ENCODE peak calls at places on chromosomes 5 and 9, in eight cellular contexts. V, Q, F, Y, K, T, L and B are unnamed samples.

GRCh38 chr9:128424268-128424780 is 3.7 kb downstream of the CERCAM start:
- DNase-seq in V (no peak), Q (no peak), F (no peak), Y (no peak), K (no peak), T (no peak), L (no peak), B (no peak)

GRCh38 chr9:34405719-34406118 is 29.0 kb upstream of the MYORG start:
- DNase-seq in V (no peak), Q (no peak), F (no peak), Y (peak), K (no peak), T (no peak), L (peak), B (no peak)

GRCh38 chr5:33936381-33937016 is at the start of gene RXFP3:
- DNase-seq in V (peak), Q (peak), F (peak), Y (peak), K (no peak), T (no peak), L (peak), B (no peak)

GRCh38 chr5:116626272-116626723 is 51.7 kb upstream of the SEMA6A start:
- DNase-seq in V (no peak), Q (no peak), F (peak), Y (peak), K (peak), T (no peak), L (peak), B (peak)

GRCh38 chr9:4324513-4324912 is 24.6 kb upstream of the GLIS3 start:
- DNase-seq in V (no peak), Q (no peak), F (no peak), Y (peak), K (no peak), T (no peak), L (peak), B (no peak)

GRCh38 chr9:132201780-132202703 is 40.2 kb downstream of the NTNG2 start:
- DNase-seq in V (no peak), Q (no peak), F (no peak), Y (no peak), K (peak), T (no peak), L (no peak), B (no peak)

GRCh38 chr5:137142371-137143243 is 356.5 kb downstream of the SPOCK1 start:
- DNase-seq in V (no peak), Q (no peak), F (peak), Y (peak), K (peak), T (no peak), L (peak), B (peak)

GRCh38 chr5:146040559-146040958 is 64.8 kb downstream of the PLAC8L1 start:
- DNase-seq in V (peak), Q (no peak), F (no peak), Y (no peak), K (no peak), T (no peak), L (no peak), B (no peak)

GRCh38 chr5:68406344-68406743 is 190.8 kb downstream of the PIK3R1 start:
- DNase-seq in V (no peak), Q (no peak), F (no peak), Y (no peak), K (no peak), T (no peak), L (no peak), B (no peak)

GRCh38 chr5:73135021-73135420 is 14.6 kb downstream of the TMEM171 start:
- DNase-seq in V (no peak), Q (no peak), F (no peak), Y (no peak), K (no peak), T (no peak), L (no peak), B (no peak)

GRCh38 chr5:353599-354580 is 32.4 kb downstream of the AHRR start:
- DNase-seq in V (no peak), Q (no peak), F (no peak), Y (no peak), K (no peak), T (no peak), L (no peak), B (no peak)

GRCh38 chr5:168975331-168975730 is 325.6 kb downstream of the SLIT3 start:
- DNase-seq in V (no peak), Q (no peak), F (no peak), Y (no peak), K (no peak), T (no peak), L (no peak), B (no peak)

GRCh38 chr5:168978500-168978899 is 322.4 kb downstream of the SLIT3 start:
- DNase-seq in V (no peak), Q (no peak), F (no peak), Y (no peak), K (no peak), T (no peak), L (no peak), B (no peak)

GRCh38 chr5:168978015-168978414 is 322.9 kb downstream of the SLIT3 start:
- DNase-seq in V (no peak), Q (no peak), F (no peak), Y (peak), K (no peak), T (no peak), L (no peak), B (no peak)

GRCh38 chr5:168974081-168974480 is 326.9 kb downstream of the SLIT3 start:
- DNase-seq in V (no peak), Q (no peak), F (no peak), Y (peak), K (no peak), T (no peak), L (no peak), B (no peak)

DNA sequence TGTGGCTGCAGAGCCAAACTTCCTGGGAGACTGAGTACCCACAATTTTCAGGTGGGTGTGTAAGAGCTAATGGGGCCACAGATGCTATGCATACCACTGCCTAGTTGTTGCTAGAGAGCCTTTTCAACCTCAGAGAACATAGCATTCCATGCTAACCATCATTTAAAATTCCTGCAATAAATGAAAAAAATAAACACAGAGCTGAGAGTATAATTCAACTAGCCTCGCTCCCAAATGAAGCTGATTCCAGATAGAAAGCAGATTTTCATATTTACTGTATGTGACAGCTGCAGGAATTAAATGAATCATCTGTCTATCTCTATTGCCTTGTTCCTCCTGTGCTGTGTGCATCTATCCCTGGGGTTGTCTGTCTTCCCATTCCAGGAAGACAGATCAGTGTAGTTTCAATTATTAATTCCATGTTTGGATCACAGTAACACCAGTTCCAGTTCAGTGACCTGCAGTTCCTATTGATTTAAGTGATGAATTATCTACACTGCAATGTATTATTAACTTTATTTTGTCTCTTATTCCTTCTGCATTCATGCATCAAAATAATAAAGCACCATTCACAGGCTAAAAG is 324.5 kb downstream of the SLIT3 start:
- DNase-seq in V (no peak), Q (no peak), F (no peak), Y (no peak), K (no peak), T (no peak), L (no peak), B (peak)
- TF ChIP-seq CTCF in V (no peak), Q (no peak), F (no peak), Y (no peak), K (no peak), T (no peak), L (no peak), B (no peak)

DNA sequence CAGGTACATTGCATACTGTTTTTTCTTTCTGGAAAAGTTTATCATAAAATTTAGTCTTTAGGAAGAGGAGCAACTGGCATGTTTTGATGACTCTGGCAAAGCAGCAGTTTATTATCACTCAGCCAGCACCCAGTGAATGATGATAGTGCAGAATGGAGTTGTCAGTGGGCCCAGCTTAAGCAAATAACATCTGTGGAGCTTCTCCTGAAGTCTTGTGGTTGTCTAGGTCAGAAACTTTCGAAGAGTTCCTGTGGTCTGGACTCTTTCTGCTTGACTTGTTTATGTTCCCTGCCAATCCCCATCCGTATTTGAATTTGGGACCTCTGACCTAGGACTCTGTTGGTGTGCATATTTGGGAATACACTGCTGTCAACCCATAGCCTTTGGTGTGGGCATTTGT is 38.1 kb upstream of the C5orf47 start:
- DNase-seq in V (no peak), Q (no peak), F (no peak), Y (no peak), K (no peak), T (no peak), L (no peak), B (no peak)
- H3K4me3 ChIP-seq in V (no peak), Q (no peak), F (no peak), Y (no peak), K (no peak), T (no peak), L (no peak), B (no peak)

DNA sequence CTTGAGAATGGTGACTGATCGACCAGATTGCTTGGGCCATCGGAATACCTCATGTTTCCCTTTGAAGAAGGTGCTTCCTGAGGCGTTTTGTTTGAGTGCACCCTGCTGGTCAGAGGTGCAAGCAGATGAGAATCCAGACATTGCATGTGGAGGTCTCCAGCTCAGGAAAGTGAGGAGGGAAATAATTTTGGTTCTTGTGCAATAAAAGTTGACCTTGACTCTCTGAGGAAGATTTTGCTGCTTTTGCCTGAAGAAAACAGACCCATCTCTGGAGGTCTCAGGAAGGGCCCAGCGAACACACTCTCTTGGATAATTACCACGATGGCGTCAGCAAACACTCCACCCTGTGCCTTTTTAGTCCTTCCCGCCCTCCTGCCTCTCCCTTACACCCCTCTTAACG is 69.7 kb downstream of the GRAMD2B start:
- DNase-seq in V (no peak), Q (peak), F (no peak), Y (peak), K (no peak), T (no peak), L (no peak), B (no peak)
- TF ChIP-seq CTCF in V (peak), Q (peak), F (peak), Y (peak), K (peak), T (no peak), L (peak), B (peak)

GRCh38 chr5:114050087-114050486 is 311.8 kb upstream of the KCNN2 start:
- DNase-seq in V (no peak), Q (no peak), F (no peak), Y (no peak), K (no peak), T (no peak), L (no peak), B (no peak)

GRCh38 chr5:114055810-114056476 is 305.9 kb upstream of the KCNN2 start:
- DNase-seq in V (peak), Q (peak), F (no peak), Y (peak), K (peak), T (no peak), L (no peak), B (no peak)

GRCh38 chr5:114053377-114053776 is 308.5 kb upstream of the KCNN2 start:
- DNase-seq in V (no peak), Q (no peak), F (no peak), Y (no peak), K (no peak), T (no peak), L (no peak), B (no peak)

DNA sequence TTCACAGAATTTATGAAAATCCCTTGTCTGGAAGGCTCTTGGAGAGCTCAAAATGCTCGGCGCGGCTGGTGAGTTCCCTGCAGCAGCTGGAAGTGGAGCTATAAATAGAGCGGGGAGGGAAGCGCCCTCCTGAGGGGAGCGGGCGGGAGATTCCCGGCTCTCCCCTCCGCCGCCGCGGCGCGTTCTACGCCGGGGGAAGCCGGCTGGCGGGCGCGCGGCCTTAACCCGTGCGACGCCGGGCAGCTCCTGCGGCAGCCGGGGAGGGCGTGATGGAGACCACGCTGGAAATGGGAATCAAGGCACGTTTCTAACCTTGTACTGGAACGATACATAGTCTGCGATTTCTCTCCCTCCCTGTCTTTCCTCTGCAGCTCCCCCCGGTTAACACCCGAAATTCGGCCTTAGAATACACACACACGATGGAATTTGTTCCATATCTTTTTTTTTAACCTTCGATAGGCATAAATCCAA is 306.5 kb upstream of the KCNN2 start:
- DNase-seq in V (peak), Q (peak), F (peak), Y (peak), K (peak), T (peak), L (peak), B (peak)
- H3K4me3 ChIP-seq in V (peak), Q (peak), F (peak), Y (peak), K (peak), T (peak), L (peak), B (peak)

GRCh38 chr9:108885643-108886348 is 23.7 kb downstream of the ACTL7A start:
- DNase-seq in V (peak), Q (no peak), F (no peak), Y (peak), K (no peak), T (no peak), L (peak), B (peak)

GRCh38 chr9:108884701-108885100 is 22.6 kb downstream of the ACTL7A start:
- DNase-seq in V (no peak), Q (no peak), F (no peak), Y (no peak), K (no peak), T (no peak), L (no peak), B (no peak)

GRCh38 chr9:108894225-108894997 is 32.3 kb downstream of the ACTL7A start:
- DNase-seq in V (no peak), Q (no peak), F (no peak), Y (no peak), K (no peak), T (no peak), L (no peak), B (no peak)

GRCh38 chr9:108889649-108890067 is 27.6 kb downstream of the ACTL7A start:
- DNase-seq in V (peak), Q (peak), F (no peak), Y (peak), K (peak), T (no peak), L (peak), B (peak)
- TF ChIP-seq CTCF in V (peak), Q (no peak), F (no peak), Y (peak), K (peak), T (no peak), L (peak), B (peak)

DNA sequence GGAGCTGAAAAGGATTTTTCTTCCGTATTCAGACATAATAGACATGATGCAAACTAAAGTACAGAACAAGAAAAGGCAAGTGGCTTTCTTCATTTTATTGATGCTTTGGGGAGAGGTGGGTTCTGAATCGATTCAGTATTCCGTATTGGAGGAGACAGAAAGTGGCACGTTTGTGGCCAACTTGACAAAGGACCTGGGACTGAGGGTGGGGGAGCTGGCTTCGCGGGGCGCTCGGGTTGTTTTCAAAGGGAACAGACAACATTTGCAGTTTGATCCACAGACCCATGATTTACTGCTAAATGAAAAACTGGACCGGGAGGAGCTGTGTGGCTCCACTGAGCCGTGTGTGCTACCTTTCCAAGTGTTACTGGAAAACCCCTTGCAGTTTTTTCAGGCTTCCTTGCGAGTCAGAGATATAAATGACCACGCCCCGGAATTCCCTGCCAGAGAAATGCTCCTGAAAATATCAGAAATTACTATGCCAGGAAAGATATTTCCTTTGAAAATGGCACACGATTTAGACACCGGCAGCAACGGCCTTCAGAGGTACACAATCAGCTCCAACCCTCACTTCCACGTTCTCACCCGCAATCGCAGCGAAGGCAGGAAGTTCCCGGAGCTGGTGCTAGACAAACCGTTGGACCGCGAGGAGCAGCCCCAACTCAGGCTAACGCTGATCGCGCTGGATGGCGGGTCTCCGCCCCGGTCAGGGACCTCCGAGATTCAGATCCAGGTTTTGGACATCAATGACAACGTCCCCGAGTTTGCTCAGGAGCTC is 547 bp downstream of the PCDHB6 start:
- DNase-seq in V (no peak), Q (no peak), F (no peak), Y (no peak), K (no peak), T (no peak), L (no peak), B (no peak)
- H3K4me3 ChIP-seq in V (no peak), Q (no peak), F (peak), Y (no peak), K (no peak), T (peak), L (no peak), B (no peak)

GRCh38 chr9:26723486-26723885 is 169.1 kb downstream of the CAAP1 start:
- DNase-seq in V (peak), Q (peak), F (no peak), Y (peak), K (peak), T (no peak), L (no peak), B (no peak)
- TF ChIP-seq CTCF in V (peak), Q (peak), F (peak), Y (peak), K (peak), T (peak), L (peak), B (peak)

GRCh38 chr5:56172225-56172624 is 60.9 kb downstream of the ANKRD55 start:
- DNase-seq in V (no peak), Q (no peak), F (no peak), Y (peak), K (no peak), T (no peak), L (no peak), B (peak)
- H3K4me3 ChIP-seq in V (no peak), Q (no peak), F (no peak), Y (no peak), K (no peak), T (no peak), L (no peak), B (no peak)

DNA sequence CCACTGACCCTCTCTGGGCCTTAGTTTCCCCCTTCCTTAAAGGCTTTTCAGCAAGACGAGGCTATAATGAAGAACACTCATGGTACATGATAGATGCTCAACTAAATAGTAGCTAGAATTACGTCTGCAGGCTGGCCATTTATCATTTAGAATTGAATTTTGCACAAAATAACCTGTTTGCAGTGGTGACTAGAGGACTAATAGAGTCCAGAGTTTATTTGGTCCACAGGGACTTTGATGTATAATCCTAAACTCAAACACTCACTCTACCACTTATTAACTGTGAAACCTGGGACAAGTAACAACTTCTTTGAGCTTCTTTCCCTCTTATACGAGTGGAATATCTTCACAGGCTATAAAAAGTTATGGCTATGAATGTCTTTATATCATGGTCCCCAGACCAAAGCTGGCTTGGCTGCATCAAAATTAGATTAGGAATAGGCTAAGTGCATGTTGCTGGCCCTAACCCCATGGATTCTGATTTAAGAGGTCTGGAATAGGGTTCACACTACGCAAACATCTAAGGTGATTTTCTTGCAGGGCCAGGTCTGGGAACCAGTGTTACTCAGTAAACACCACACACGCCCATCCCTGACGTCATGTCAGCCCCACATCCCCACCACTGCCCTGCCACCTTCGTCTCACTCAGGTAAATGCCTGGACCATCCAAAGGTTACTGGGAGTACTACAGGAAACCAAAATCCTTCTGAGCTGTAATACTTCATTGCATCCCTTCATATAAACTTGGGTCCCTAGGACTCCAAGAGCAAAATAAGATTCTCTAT is 150.6 kb downstream of the FRMD3 start:
- DNase-seq in V (no peak), Q (no peak), F (no peak), Y (no peak), K (no peak), T (no peak), L (no peak), B (no peak)
- TF ChIP-seq CTCF in V (no peak), Q (no peak), F (no peak), Y (no peak), K (no peak), T (no peak), L (no peak), B (no peak)

GRCh38 chr9:129611302-129611800 is 9.6 kb downstream of the C9orf50 start:
- DNase-seq in V (no peak), Q (no peak), F (no peak), Y (no peak), K (no peak), T (no peak), L (no peak), B (no peak)

GRCh38 chr9:129608561-129609481 is 12.1 kb downstream of the C9orf50 start:
- DNase-seq in V (no peak), Q (no peak), F (peak), Y (no peak), K (no peak), T (no peak), L (no peak), B (no peak)

GRCh38 chr9:129610473-129611301 is 10.2 kb downstream of the C9orf50 start:
- DNase-seq in V (peak), Q (peak), F (peak), Y (peak), K (peak), T (peak), L (peak), B (no peak)

GRCh38 chr9:129610193-129610472 is 10.8 kb downstream of the C9orf50 start:
- DNase-seq in V (no peak), Q (no peak), F (no peak), Y (no peak), K (no peak), T (no peak), L (no peak), B (no peak)

GRCh38 chr9:129609486-129610192 is 11.3 kb downstream of the C9orf50 start:
- DNase-seq in V (no peak), Q (no peak), F (peak), Y (peak), K (peak), T (peak), L (peak), B (no peak)
- H3K4me3 ChIP-seq in V (peak), Q (peak), F (peak), Y (peak), K (peak), T (peak), L (peak), B (no peak)